ENCODE peak calls at places on chromosomes 5 and 9, in six cellular contexts. E, Y, R, B, S and X are unnamed samples.

GRCh38 chr5:162196351-162196750 is 128.8 kb downstream of the GABRG2 start:
- DNase-seq in E (no peak), B (no peak), Y (no peak), R (no peak), S (no peak), X (no peak)

GRCh38 chr5:176899296-176899891 is at the start of gene HK3:
- DNase-seq in E (no peak), R (no peak), Y (no peak), S (no peak), B (no peak), X (no peak)

GRCh38 chr9:74025402-74025894 is 471.7 kb upstream of the RORB start:
- DNase-seq in R (no peak), S (peak), B (no peak), Y (no peak), E (no peak), X (no peak)

GRCh38 chr5:115588640-115589039 is 13.6 kb downstream of the TICAM2 start:
- DNase-seq in Y (no peak), S (no peak), E (no peak), B (no peak), R (no peak), X (no peak)

GRCh38 chr5:173557123-173557903 is 59.1 kb downstream of the BOD1 start:
- DNase-seq in R (no peak), B (no peak), S (no peak), E (no peak), Y (no peak), X (no peak)

GRCh38 chr9:120376101-120376500 is 203.9 kb downstream of the CDK5RAP2 start:
- DNase-seq in S (no peak), R (no peak), Y (no peak), B (no peak), E (no peak), X (no peak)

GRCh38 chr5:55594636-55595035 is 59.9 kb upstream of the PLPP1 start:
- DNase-seq in R (no peak), B (no peak), S (no peak), Y (no peak), E (no peak), X (no peak)

GRCh38 chr9:37966443-37967271 is 62.7 kb upstream of the SLC25A51 start:
- DNase-seq in R (no peak), S (peak), E (no peak), B (no peak), Y (no peak), X (no peak)

GRCh38 chr5:133749331-133749985 is 137.1 kb upstream of the FSTL4 start:
- DNase-seq in B (no peak), Y (no peak), S (no peak), R (no peak), E (no peak), X (no peak)

GRCh38 chr5:7576023-7576715 is 180.2 kb downstream of the ADCY2 start:
- DNase-seq in B (no peak), Y (no peak), S (no peak), E (no peak), R (no peak), X (no peak)

GRCh38 chr9:20382460-20383071 is 239.7 kb downstream of the MLLT3 start:
- DNase-seq in S (no peak), E (no peak), B (no peak), R (peak), Y (no peak), X (no peak)

GRCh38 chr9:124875501-124875900 is 13.6 kb downstream of the ARPC5L start:
- DNase-seq in E (no peak), Y (no peak), S (no peak), B (no peak), R (no peak), X (no peak)

GRCh38 chr9:125412166-125412565 is 150.5 kb downstream of the GAPVD1 start:
- DNase-seq in Y (no peak), B (no peak), R (no peak), S (no peak), E (no peak), X (no peak)

GRCh38 chr5:149313151-149313841 is 32.0 kb upstream of the GRPEL2 start:
- DNase-seq in R (no peak), Y (no peak), B (no peak), E (no peak), S (no peak), X (no peak)

GRCh38 chr5:8500426-8500825 is 631.5 kb downstream of the MTRR start:
- DNase-seq in B (no peak), R (no peak), E (no peak), S (no peak), Y (no peak), X (no peak)

GRCh38 chr5:126829098-126829497 is 52.2 kb downstream of the LMNB1 start:
- DNase-seq in S (no peak), Y (no peak), B (no peak), E (no peak), R (no peak), X (no peak)

GRCh38 chr9:133117271-133118178 is 3.5 kb downstream of the RALGDS start:
- DNase-seq in R (no peak), E (no peak), B (no peak), S (no peak), Y (no peak), X (no peak)

GRCh38 chr9:35616681-35617459 is 1.3 kb downstream of the CD72 start:
- DNase-seq in E (no peak), R (no peak), S (peak), B (peak), Y (peak), X (peak)

GRCh38 chr9:110599468-110599867 is 19.9 kb upstream of the SVEP1 start:
- DNase-seq in Y (no peak), R (no peak), S (no peak), E (no peak), B (no peak), X (no peak)

GRCh38 chr5:168978015-168978414 is 322.9 kb downstream of the SLIT3 start:
- DNase-seq in R (no peak), S (peak), B (no peak), Y (no peak), E (no peak), X (no peak)

GRCh38 chr9:129204840-129205239 is 26.8 kb upstream of the IER5L start:
- DNase-seq in R (no peak), S (no peak), E (no peak), B (no peak), Y (no peak), X (no peak)